ENCODE peak calls at places on chromosomes 12 and 14, in seven cellular contexts. Y is fibroblast of lung; X is Karpas-422; O is endothelial cell of umbilical vein; P is CD8-positive, alpha-beta T cell; H is BE2C; T is left lung. G is an unnamed sample.
A peak's percentile ranks its signal among the peaks of the same experiment; 100 is the strongest.

GRCh38 chr12:76206039-76206676 is 121.7 kb upstream of the NAP1L1 start:
- DNase-seq in Y (no peak), X (no peak), O (no peak), P (no peak), H (no peak), T (no peak), G (no peak)

GRCh38 chr12:22100952-22101748 is 55.1 kb downstream of the CMAS start:
- DNase-seq in Y (peak; percentile 59), X (peak; percentile 86), O (peak; percentile 57), P (no peak), H (peak; percentile 49), T (no peak), G (peak; percentile 11)

GRCh38 chr14:90294872-90295271 is 36.9 kb downstream of the NRDE2 start:
- DNase-seq in Y (no peak), X (no peak), O (no peak), P (no peak), H (no peak), T (no peak), G (no peak)

GRCh38 chr14:29643415-29644206 is 284.0 kb downstream of the PRKD1 start:
- DNase-seq in Y (peak; percentile 63), X (no peak), O (peak; percentile 35), P (no peak), H (no peak), T (no peak), G (no peak)

GRCh38 chr14:33435911-33436310 is 497.2 kb downstream of the NPAS3 start:
- DNase-seq in Y (peak; percentile 98), X (no peak), O (no peak), P (no peak), H (no peak), T (no peak), G (no peak)

GRCh38 chr14:64610049-64610746 is 60.4 kb downstream of the PPP1R36 start:
- DNase-seq in Y (no peak), X (no peak), O (no peak), P (no peak), H (no peak), T (no peak), G (no peak)

GRCh38 chr12:91637789-91638624 is 455.4 kb upstream of the DCN start:
- DNase-seq in Y (no peak), X (no peak), O (no peak), P (no peak), H (no peak), T (no peak), G (no peak)

GRCh38 chr14:45201908-45202307 is 51.1 kb downstream of the MIS18BP1 start:
- DNase-seq in Y (peak; percentile 41), X (peak; percentile 75), O (peak; percentile 15), P (no peak), H (peak; percentile 44), T (no peak), G (no peak)

GRCh38 chr14:83470466-83470865 is 1936.8 kb upstream of the SEL1L start:
- DNase-seq in Y (no peak), X (no peak), O (no peak), P (no peak), H (no peak), T (no peak), G (no peak)

GRCh38 chr12:56411781-56412639 is 37.2 kb downstream of the TIMELESS start:
- DNase-seq in Y (no peak), X (no peak), O (peak; percentile 15), P (no peak), H (peak; percentile 20), T (no peak), G (no peak)

GRCh38 chr12:103679771-103680170 is 92.7 kb downstream of the STAB2 start:
- DNase-seq in Y (no peak), X (no peak), O (no peak), P (no peak), H (no peak), T (no peak), G (no peak)

GRCh38 chr12:123479442-123480180 is 21.7 kb downstream of the SNRNP35 start:
- DNase-seq in Y (no peak), X (no peak), O (peak; percentile 27), P (no peak), H (no peak), T (no peak), G (no peak)

GRCh38 chr12:47892819-47893218 is 12.0 kb downstream of the VDR start:
- DNase-seq in Y (peak; percentile 60), X (no peak), O (no peak), P (no peak), H (no peak), T (no peak), G (no peak)

GRCh38 chr12:112967306-112967705 is 11.0 kb upstream of the OAS2 start:
- DNase-seq in Y (no peak), X (no peak), O (no peak), P (no peak), H (no peak), T (no peak), G (no peak)

GRCh38 chr12:108381793-108382436 is 42.8 kb upstream of the CMKLR1 start:
- DNase-seq in Y (no peak), X (no peak), O (peak; percentile 14), P (no peak), H (no peak), T (no peak), G (no peak)

GRCh38 chr12:7832059-7832696 is 40.5 kb downstream of the SLC2A14 start:
- DNase-seq in Y (peak; percentile 54), X (peak; percentile 79), O (peak; percentile 58), P (peak; percentile 27), H (peak; percentile 40), T (no peak), G (peak; percentile 56)

GRCh38 chr14:21192447-21192822 is 36.6 kb upstream of the OR5AU1 start:
- DNase-seq in Y (no peak), X (no peak), O (no peak), P (no peak), H (no peak), T (no peak), G (no peak)

GRCh38 chr12:111430418-111431353 is 25.0 kb downstream of the SH2B3 start:
- DNase-seq in Y (no peak), X (no peak), O (peak; percentile 73), P (peak; percentile 78), H (no peak), T (no peak), G (no peak)
- H3K4me1 ChIP-seq in Y (peaks cover 30% of the 10 kb centered on the region), X (peaks cover 50% of the 10 kb centered on the region), O (peaks cover 92% of the 10 kb centered on the region), P (peaks cover 100% of the 10 kb centered on the region), H (peaks cover 15% of the 10 kb centered on the region), T (peaks cover 100% of the 10 kb centered on the region), G (peaks cover 32% of the 10 kb centered on the region)

GRCh38 chr12:664779-665092 is 1.5 kb upstream of the NINJ2 start:
- DNase-seq in Y (no peak), X (no peak), O (no peak), P (no peak), H (no peak), T (no peak), G (no peak)

GRCh38 chr12:664075-664778 is 982 bp upstream of the NINJ2 start:
- DNase-seq in Y (no peak), X (no peak), O (no peak), P (no peak), H (no peak), T (no peak), G (no peak)

GRCh38 chr12:668092-668481 is 4.8 kb upstream of the NINJ2 start:
- DNase-seq in Y (no peak), X (no peak), O (no peak), P (no peak), H (no peak), T (no peak), G (no peak)

GRCh38 chr12:666766-667308 is 3.6 kb upstream of the NINJ2 start:
- DNase-seq in Y (peak; percentile 63), X (peak; percentile 68), O (no peak), P (no peak), H (no peak), T (no peak), G (no peak)

GRCh38 chr12:666066-666465 is 2.8 kb upstream of the NINJ2 start:
- DNase-seq in Y (no peak), X (no peak), O (no peak), P (no peak), H (no peak), T (no peak), G (no peak)
- H3K4me1 ChIP-seq in Y (no peaks in the 10 kb centered on the region), X (peaks cover 56% of the 10 kb centered on the region), O (no peaks in the 10 kb centered on the region), P (peaks cover 35% of the 10 kb centered on the region), H (peaks cover 6% of the 10 kb centered on the region), T (peaks cover 51% of the 10 kb centered on the region), G (peaks cover 19% of the 10 kb centered on the region)

GRCh38 chr12:94265966-94266365 is 117.6 kb downstream of the PLXNC1 start:
- DNase-seq in Y (no peak), X (no peak), O (no peak), P (no peak), H (no peak), T (no peak), G (no peak)

GRCh38 chr12:94267530-94267877 is 119.1 kb downstream of the PLXNC1 start:
- DNase-seq in Y (no peak), X (no peak), O (no peak), P (no peak), H (no peak), T (no peak), G (no peak)

GRCh38 chr12:94266390-94266789 is 118.0 kb downstream of the PLXNC1 start:
- DNase-seq in Y (no peak), X (no peak), O (no peak), P (no peak), H (no peak), T (no peak), G (no peak)

GRCh38 chr12:94267907-94268575 is 119.7 kb downstream of the PLXNC1 start:
- DNase-seq in Y (no peak), X (no peak), O (no peak), P (no peak), H (no peak), T (no peak), G (no peak)

GRCh38 chr12:94266796-94267529 is 118.6 kb downstream of the PLXNC1 start:
- DNase-seq in Y (peak; percentile 27), X (no peak), O (no peak), P (no peak), H (no peak), T (no peak), G (no peak)
- H3K4me1 ChIP-seq in Y (peaks cover 33% of the 10 kb centered on the region), X (peaks cover 30% of the 10 kb centered on the region), O (no peaks in the 10 kb centered on the region), P (peaks cover 16% of the 10 kb centered on the region), H (peaks cover 16% of the 10 kb centered on the region), T (peaks cover 54% of the 10 kb centered on the region), G (no peaks in the 10 kb centered on the region)

GRCh38 chr12:6464531-6464930 is 5.9 kb downstream of the VAMP1 start:
- DNase-seq in Y (no peak), X (peak; percentile 43), O (no peak), P (no peak), H (no peak), T (no peak), G (no peak)

GRCh38 chr12:6462234-6462995 is 8.1 kb downstream of the VAMP1 start:
- DNase-seq in Y (no peak), X (no peak), O (peak; percentile 18), P (peak; percentile 62), H (no peak), T (no peak), G (no peak)

GRCh38 chr12:6461401-6462233 is 8.9 kb downstream of the VAMP1 start:
- DNase-seq in Y (no peak), X (peak; percentile 93), O (no peak), P (peak; percentile 94), H (no peak), T (peak; percentile 86), G (no peak)

GRCh38 chr12:6463858-6464257 is 6.6 kb downstream of the VAMP1 start:
- DNase-seq in Y (no peak), X (peak; percentile 45), O (no peak), P (no peak), H (no peak), T (no peak), G (no peak)

DNA sequence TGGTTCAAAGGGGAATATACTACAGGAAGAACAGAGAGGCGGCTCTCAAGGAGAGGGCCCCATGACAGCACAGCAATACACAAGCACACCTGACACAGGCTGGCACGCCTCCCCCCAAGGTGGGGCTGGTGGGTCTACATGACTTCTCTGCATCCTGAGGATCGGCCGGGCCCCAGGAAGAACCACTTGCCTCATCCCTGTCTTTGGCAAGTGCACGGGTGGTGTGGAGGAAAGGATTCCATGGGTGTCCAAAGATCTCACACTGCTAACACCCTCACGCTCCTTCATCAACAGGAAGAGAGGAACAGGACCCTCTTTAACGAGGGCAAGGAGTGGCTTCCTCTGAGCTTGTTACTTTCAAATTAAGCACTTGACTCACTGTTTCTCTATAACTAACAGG is 7.3 kb downstream of the VAMP1 start:
- DNase-seq in Y (no peak), X (peak; percentile 53), O (peak; percentile 39), P (peak; percentile 54), H (no peak), T (no peak), G (no peak)
- H3K4me1 ChIP-seq in Y (peaks cover 4% of the 10 kb centered on the region), X (peaks cover 89% of the 10 kb centered on the region), O (peaks cover 13% of the 10 kb centered on the region), P (peaks cover 84% of the 10 kb centered on the region), H (no peaks in the 10 kb centered on the region), T (peaks cover 75% of the 10 kb centered on the region), G (no peaks in the 10 kb centered on the region)

G was measured in PC-9.